ENCODE peak calls at places on chromosome 1, in nine cellular contexts. A is GM19239; S is KBM-7; N is stimulated activated naive CD8-positive, alpha-beta T cell treated with anti-CD3 and anti-CD28 coated beads, Interleukin-15, Interleukin-2, amounts not matched to agents 100 U/mL and 50 U/mL, for 24 hours; F is NB4; W is neuronal stem cell; X is stimulated activated CD8-positive, alpha-beta memory T cell treated with anti-CD3 and anti-CD28 coated beads, Interleukin-15, amount 100 ng/mL, for 1 hour; O is retina; Z is NCI-H1436 treated with DMSO at 0.1 percent for 48 hours. H is an unnamed sample.

GRCh38 chr1:150006881-150007401 is 3.6 kb downstream of the OTUD7B start:
- DNase-seq in N (peak), A (no peak), O (no peak), W (no peak), X (no peak), S (no peak), Z (no peak), F (no peak), H (no peak)

GRCh38 chr1:9399510-9400424 is 107.1 kb downstream of the SPSB1 start:
- DNase-seq in A (no peak), N (no peak), F (peak), Z (no peak), W (no peak), O (peak), X (no peak), S (peak), H (no peak)

GRCh38 chr1:98197356-98197755 is 276.5 kb upstream of the DPYD start:
- DNase-seq in N (no peak), X (no peak), F (no peak), A (no peak), W (no peak), Z (no peak), O (no peak), S (no peak), H (no peak)

GRCh38 chr1:112849425-112849966 is 106.5 kb downstream of the SLC16A1 start:
- DNase-seq in A (no peak), O (peak), Z (no peak), N (peak), F (peak), X (no peak), S (peak), W (peak), H (no peak)

GRCh38 chr1:235317179-235317578 is 10.8 kb downstream of the ARID4B start:
- DNase-seq in S (no peak), A (no peak), X (no peak), Z (no peak), W (no peak), F (peak), O (no peak), N (no peak), H (no peak)

GRCh38 chr1:15755643-15756040 is 3.0 kb upstream of the FBLIM1 start:
- DNase-seq in S (no peak), X (no peak), F (no peak), N (no peak), Z (no peak), O (no peak), W (no peak), A (no peak), H (no peak)

GRCh38 chr1:88134983-88135921 is 548.8 kb upstream of the PKN2 start:
- DNase-seq in W (no peak), F (no peak), Z (no peak), S (no peak), N (no peak), A (no peak), O (no peak), X (no peak), H (no peak)

GRCh38 chr1:60821156-60821555 is 261.2 kb upstream of the NFIA start:
- DNase-seq in F (no peak), N (no peak), X (no peak), Z (no peak), S (no peak), A (no peak), W (no peak), O (no peak), H (no peak)

GRCh38 chr1:62384276-62385005 is 52.4 kb upstream of the USP1 start:
- DNase-seq in N (no peak), X (no peak), Z (peak), O (no peak), S (no peak), F (no peak), W (no peak), A (no peak), H (no peak)

H was measured in spleen.